ENCODE peak calls at places on chromosomes 7 and 10, in ten cellular contexts. One of them, this sample, is unnamed.

GRCh38 chr10:58582045-58582444 is 69.4 kb downstream of the BICC1 start:
- DNase-seq in endothelial cell: no peak
- DNase-seq in astrocyte: no peak
- DNase-seq in AG09309: no peak
- DNase-seq in COLO829: no peak
- DNase-seq in EH: no peak
- DNase-seq in activated T-cell treated with anti-CD3 and anti-CD28 coated beads, Interleukin-2, amount 50 U/mL, for 1 hour: no peak
- DNase-seq in hypothalamus: no peak
- DNase-seq in head of caudate nucleus: no peak
- DNase-seq in neural crest cell: no peak
- DNase-seq in this sample: no peak

GRCh38 chr10:46544989-46545791 is 11.3 kb downstream of the GPRIN2 start:
- DNase-seq in activated T-cell treated with anti-CD3 and anti-CD28 coated beads, Interleukin-2, amount 50 U/mL, for 1 hour: peak
- DNase-seq in AG09309: no peak
- DNase-seq in head of caudate nucleus: no peak
- DNase-seq in hypothalamus: no peak
- DNase-seq in endothelial cell: no peak
- DNase-seq in COLO829: no peak
- DNase-seq in EH: peak
- DNase-seq in neural crest cell: no peak
- DNase-seq in astrocyte: no peak
- DNase-seq in this sample: peak

GRCh38 chr10:119967066-119967465 is 74.5 kb downstream of the SEC23IP start:
- DNase-seq in COLO829: no peak
- DNase-seq in astrocyte: no peak
- DNase-seq in activated T-cell treated with anti-CD3 and anti-CD28 coated beads, Interleukin-2, amount 50 U/mL, for 1 hour: no peak
- DNase-seq in neural crest cell: no peak
- DNase-seq in hypothalamus: no peak
- DNase-seq in AG09309: no peak
- DNase-seq in head of caudate nucleus: no peak
- DNase-seq in EH: no peak
- DNase-seq in endothelial cell: no peak
- DNase-seq in this sample: no peak

GRCh38 chr10:17847586-17848296 is 38.6 kb downstream of the MRC1 start:
- DNase-seq in COLO829: no peak
- DNase-seq in head of caudate nucleus: no peak
- DNase-seq in hypothalamus: no peak
- DNase-seq in endothelial cell: no peak
- DNase-seq in activated T-cell treated with anti-CD3 and anti-CD28 coated beads, Interleukin-2, amount 50 U/mL, for 1 hour: no peak
- DNase-seq in astrocyte: no peak
- DNase-seq in EH: peak
- DNase-seq in AG09309: peak
- DNase-seq in neural crest cell: no peak
- DNase-seq in this sample: peak

GRCh38 chr10:70558295-70558694 is 44.2 kb downstream of the PRF1 start:
- DNase-seq in activated T-cell treated with anti-CD3 and anti-CD28 coated beads, Interleukin-2, amount 50 U/mL, for 1 hour: no peak
- DNase-seq in COLO829: no peak
- DNase-seq in head of caudate nucleus: no peak
- DNase-seq in EH: no peak
- DNase-seq in AG09309: no peak
- DNase-seq in neural crest cell: no peak
- DNase-seq in hypothalamus: no peak
- DNase-seq in endothelial cell: no peak
- DNase-seq in astrocyte: no peak
- DNase-seq in this sample: no peak

GRCh38 chr7:47498229-47499056 is 83.5 kb downstream of the TNS3 start:
- DNase-seq in astrocyte: no peak
- DNase-seq in activated T-cell treated with anti-CD3 and anti-CD28 coated beads, Interleukin-2, amount 50 U/mL, for 1 hour: no peak
- DNase-seq in endothelial cell: no peak
- DNase-seq in COLO829: no peak
- DNase-seq in hypothalamus: no peak
- DNase-seq in neural crest cell: no peak
- DNase-seq in AG09309: no peak
- DNase-seq in EH: no peak
- DNase-seq in head of caudate nucleus: no peak
- DNase-seq in this sample: no peak

GRCh38 chr10:63197304-63198092 is 64.4 kb downstream of the NRBF2 start:
- DNase-seq in AG09309: peak
- DNase-seq in hypothalamus: no peak
- DNase-seq in EH: peak
- DNase-seq in neural crest cell: no peak
- DNase-seq in activated T-cell treated with anti-CD3 and anti-CD28 coated beads, Interleukin-2, amount 50 U/mL, for 1 hour: no peak
- DNase-seq in COLO829: no peak
- DNase-seq in head of caudate nucleus: no peak
- DNase-seq in astrocyte: peak
- DNase-seq in endothelial cell: no peak
- DNase-seq in this sample: peak

GRCh38 chr7:103718482-103719415 is 270.7 kb downstream of the RELN start:
- DNase-seq in endothelial cell: no peak
- DNase-seq in astrocyte: peak
- DNase-seq in COLO829: no peak
- DNase-seq in head of caudate nucleus: no peak
- DNase-seq in EH: peak
- DNase-seq in hypothalamus: no peak
- DNase-seq in neural crest cell: no peak
- DNase-seq in activated T-cell treated with anti-CD3 and anti-CD28 coated beads, Interleukin-2, amount 50 U/mL, for 1 hour: no peak
- DNase-seq in AG09309: no peak
- DNase-seq in this sample: no peak

GRCh38 chr10:80079312-80079613 is 798 bp downstream of the TMEM254 start:
- DNase-seq in astrocyte: no peak
- DNase-seq in activated T-cell treated with anti-CD3 and anti-CD28 coated beads, Interleukin-2, amount 50 U/mL, for 1 hour: no peak
- DNase-seq in AG09309: no peak
- DNase-seq in neural crest cell: no peak
- DNase-seq in COLO829: no peak
- DNase-seq in endothelial cell: no peak
- DNase-seq in EH: no peak
- DNase-seq in head of caudate nucleus: no peak
- DNase-seq in hypothalamus: no peak
- DNase-seq in this sample: no peak

GRCh38 chr10:88728107-88728763 is 22.2 kb downstream of the LIPK start:
- DNase-seq in neural crest cell: peak
- DNase-seq in endothelial cell: peak
- DNase-seq in hypothalamus: no peak
- DNase-seq in activated T-cell treated with anti-CD3 and anti-CD28 coated beads, Interleukin-2, amount 50 U/mL, for 1 hour: no peak
- DNase-seq in EH: peak
- DNase-seq in astrocyte: no peak
- DNase-seq in COLO829: no peak
- DNase-seq in AG09309: no peak
- DNase-seq in head of caudate nucleus: no peak
- DNase-seq in this sample: peak

GRCh38 chr7:27205325-27206280 is 5.7 kb upstream of the HOXA13 start:
- DNase-seq in hypothalamus: no peak
- DNase-seq in EH: no peak
- DNase-seq in head of caudate nucleus: no peak
- DNase-seq in COLO829: no peak
- DNase-seq in endothelial cell: no peak
- DNase-seq in activated T-cell treated with anti-CD3 and anti-CD28 coated beads, Interleukin-2, amount 50 U/mL, for 1 hour: no peak
- DNase-seq in astrocyte: no peak
- DNase-seq in neural crest cell: no peak
- DNase-seq in AG09309: no peak
- DNase-seq in this sample: no peak

GRCh38 chr10:111482621-111483216 is 405.9 kb downstream of the ADRA2A start:
- DNase-seq in hypothalamus: no peak
- DNase-seq in activated T-cell treated with anti-CD3 and anti-CD28 coated beads, Interleukin-2, amount 50 U/mL, for 1 hour: no peak
- DNase-seq in neural crest cell: no peak
- DNase-seq in COLO829: no peak
- DNase-seq in AG09309: no peak
- DNase-seq in endothelial cell: no peak
- DNase-seq in EH: no peak
- DNase-seq in astrocyte: no peak
- DNase-seq in head of caudate nucleus: no peak
- DNase-seq in this sample: no peak

GRCh38 chr10:89458760-89459159 is 44.4 kb downstream of the IFIT5 start:
- DNase-seq in astrocyte: peak
- DNase-seq in AG09309: no peak
- DNase-seq in COLO829: no peak
- DNase-seq in neural crest cell: no peak
- DNase-seq in head of caudate nucleus: no peak
- DNase-seq in activated T-cell treated with anti-CD3 and anti-CD28 coated beads, Interleukin-2, amount 50 U/mL, for 1 hour: no peak
- DNase-seq in endothelial cell: no peak
- DNase-seq in EH: peak
- DNase-seq in hypothalamus: no peak
- DNase-seq in this sample: no peak

GRCh38 chr7:20816389-20816959 is 29.8 kb upstream of the SP8 start:
- DNase-seq in head of caudate nucleus: no peak
- DNase-seq in activated T-cell treated with anti-CD3 and anti-CD28 coated beads, Interleukin-2, amount 50 U/mL, for 1 hour: no peak
- DNase-seq in COLO829: no peak
- DNase-seq in neural crest cell: no peak
- DNase-seq in AG09309: no peak
- DNase-seq in EH: no peak
- DNase-seq in endothelial cell: no peak
- DNase-seq in astrocyte: no peak
- DNase-seq in hypothalamus: no peak
- DNase-seq in this sample: no peak